ENCODE peak calls at places on chromosomes 11 and 22, in nine cellular contexts. V is effector memory CD8-positive, alpha-beta T cell; W is adrenal gland; T is stimulated activated CD8-positive, alpha-beta memory T cell treated with anti-CD3 and anti-CD28 coated beads, Interleukin-2, amount 100 ng/mL, for 1 hour; F is type B pancreatic cell; L is EL; B is activated naive CD4-positive, alpha-beta T cell; Y is left ventricle myocardium superior; D is activated CD4-positive, alpha-beta T cell treated with anti-CD3 and anti-CD28 coated beads for 36 hours. G is an unnamed sample.

GRCh38 chr11:110463153-110463552 is 33.4 kb downstream of the FDX1 start:
- DNase-seq in V (peak; percentile 28), W (no peak), T (no peak), F (no peak), L (peak; percentile 49), B (no peak), Y (peak; percentile 66), D (peak; percentile 67), G (peak; percentile 46)

GRCh38 chr11:122756417-122756816 is 81.9 kb upstream of the CRTAM start:
- DNase-seq in V (peak; percentile 48), W (peak; percentile 34), T (peak; percentile 29), F (no peak), L (no peak), B (no peak), Y (peak; percentile 52), D (peak; percentile 52), G (peak; percentile 52)

GRCh38 chr11:18088371-18088770 is 17.5 kb downstream of the SAAL1 start:
- DNase-seq in V (no peak), W (no peak), T (no peak), F (no peak), L (peak; percentile 21), B (no peak), Y (no peak), D (no peak), G (no peak)

GRCh38 chr11:74449369-74449931 is 17.9 kb downstream of the KCNE3 start:
- DNase-seq in V (peak; percentile 44), W (peak; percentile 67), T (no peak), F (no peak), L (peak; percentile 82), B (no peak), Y (no peak), D (peak; percentile 47), G (peak; percentile 39)

GRCh38 chr11:78202733-78203167 is 14.0 kb downstream of the USP35 start:
- DNase-seq in V (peak; percentile 55), W (peak; percentile 4), T (no peak), F (no peak), L (no peak), B (no peak), Y (no peak), D (peak; percentile 61), G (no peak)

GRCh38 chr11:96037267-96037990 is 113.5 kb upstream of the MTMR2 start:
- DNase-seq in V (no peak), W (no peak), T (no peak), F (no peak), L (no peak), B (no peak), Y (no peak), D (no peak), G (no peak)

GRCh38 chr22:22578702-22579424 is 19.8 kb upstream of the PRAME start:
- DNase-seq in V (no peak), W (peak; percentile 37), T (no peak), F (no peak), L (peak; percentile 59), B (no peak), Y (peak; percentile 44), D (no peak), G (no peak)

GRCh38 chr22:49971232-49972162 is 10.9 kb downstream of the PIM3 start:
- DNase-seq in V (no peak), W (peak; percentile 83), T (no peak), F (no peak), L (peak; percentile 78), B (peak; percentile 62), Y (peak; percentile 92), D (peak; percentile 90), G (peak; percentile 92)

GRCh38 chr11:61718613-61719302 is 33.7 kb upstream of the MYRF start:
- DNase-seq in V (no peak), W (peak; percentile 32), T (no peak), F (no peak), L (peak; percentile 86), B (no peak), Y (peak; percentile 62), D (no peak), G (no peak)

GRCh38 chr22:50247748-50248147 is 2.9 kb upstream of the TUBGCP6 start:
- DNase-seq in V (peak; percentile 71), W (peak; percentile 48), T (no peak), F (no peak), L (peak; percentile 66), B (no peak), Y (no peak), D (peak; percentile 71), G (peak; percentile 77)

GRCh38 chr11:105000797-105001196 is 22.2 kb downstream of the CASP5 start:
- DNase-seq in V (peak; percentile 50), W (no peak), T (peak; percentile 20), F (no peak), L (no peak), B (no peak), Y (no peak), D (peak; percentile 71), G (peak; percentile 29)

GRCh38 chr11:61805146-61805545 is 11.7 kb downstream of the FADS1 start:
- DNase-seq in V (no peak), W (no peak), T (no peak), F (no peak), L (no peak), B (no peak), Y (no peak), D (no peak), G (no peak)

GRCh38 chr11:121106812-121107211 is 5.8 kb downstream of the TECTA start:
- DNase-seq in V (no peak), W (no peak), T (no peak), F (no peak), L (no peak), B (no peak), Y (no peak), D (no peak), G (no peak)

GRCh38 chr11:111815489-111815888 is 49.3 kb upstream of the PPP2R1B start:
- DNase-seq in V (no peak), W (no peak), T (no peak), F (no peak), L (peak; percentile 11), B (no peak), Y (no peak), D (no peak), G (no peak)

GRCh38 chr11:106668147-106668546 is 350.1 kb downstream of the GUCY1A2 start:
- DNase-seq in V (no peak), W (no peak), T (no peak), F (no peak), L (peak; percentile 55), B (no peak), Y (no peak), D (no peak), G (no peak)

GRCh38 chr11:65884716-65885092 is 3.6 kb downstream of the FIBP start:
- DNase-seq in V (peak; percentile 75), W (peak; percentile 73), T (peak; percentile 62), F (no peak), L (peak; percentile 70), B (peak; percentile 40), Y (peak; percentile 85), D (peak; percentile 91), G (peak; percentile 83)

GRCh38 chr11:61477734-61478148 is 30.8 kb upstream of the LRRC10B start:
- DNase-seq in V (peak; percentile 48), W (peak; percentile 37), T (peak; percentile 20), F (no peak), L (peak; percentile 37), B (no peak), Y (peak; percentile 74), D (peak; percentile 70), G (peak; percentile 52)

GRCh38 chr22:28978863-28979799 is 82.5 kb downstream of the C22orf31 start:
- DNase-seq in V (no peak), W (no peak), T (no peak), F (no peak), L (no peak), B (no peak), Y (no peak), D (no peak), G (no peak)

GRCh38 chr22:38882480-38882879 is 10.5 kb upstream of the CBX6 start:
- DNase-seq in V (no peak), W (peak; percentile 76), T (no peak), F (no peak), L (no peak), B (no peak), Y (peak; percentile 46), D (no peak), G (no peak)

GRCh38 chr11:6603287-6604080 is at the start of the genes ILK and RRP8:
- DNase-seq in V (peak; percentile 78), W (peak; percentile 93), T (peak; percentile 76), F (peak; percentile 92), L (peak; percentile 89), B (peak; percentile 55), Y (peak; percentile 96), D (peak; percentile 93), G (peak; percentile 94)

GRCh38 chr11:13118194-13118593 is 109.1 kb downstream of the RASSF10 start:
- DNase-seq in V (no peak), W (no peak), T (no peak), F (no peak), L (peak; percentile 100), B (no peak), Y (no peak), D (no peak), G (no peak)

GRCh38 chr22:39962071-39962470 is 1.9 kb downstream of the TMA7B start:
- DNase-seq in V (no peak), W (no peak), T (no peak), F (no peak), L (no peak), B (no peak), Y (no peak), D (no peak), G (no peak)

G was measured in transverse colon.